ENCODE peak calls at places on chromosomes 16 and 17, in four cellular contexts. D, K, T and A are unnamed samples.

GRCh38 chr17:83199500-83200201 is 120.2 kb downstream of the METRNL start:
- DNase-seq in D (peak), K (peak), T (peak), A (no peak)

GRCh38 chr17:82884923-82885322 is 45.1 kb upstream of the ZNF750 start:
- DNase-seq in D (peak), K (no peak), T (no peak), A (no peak)

GRCh38 chr17:43562679-43563146 is 16.6 kb upstream of the ETV4 start:
- DNase-seq in D (no peak), K (no peak), T (no peak), A (no peak)

GRCh38 chr17:40340880-40341807 is 23.4 kb downstream of the GJD3 start:
- DNase-seq in D (peak), K (peak), T (peak), A (peak)

GRCh38 chr17:78658281-78658785 is 81.1 kb upstream of the DNAH17 start:
- DNase-seq in D (no peak), K (no peak), T (peak), A (peak)

GRCh38 chr16:55145771-55146603 is 178.0 kb upstream of the IRX6 start:
- DNase-seq in D (no peak), K (no peak), T (no peak), A (no peak)

GRCh38 chr16:21598676-21599157 is 660 bp upstream of the METTL9 start:
- DNase-seq in D (peak), K (peak), T (no peak), A (no peak)

GRCh38 chr16:17023606-17024005 is 447.2 kb downstream of the XYLT1 start:
- DNase-seq in D (no peak), K (no peak), T (no peak), A (no peak)

GRCh38 chr17:73410586-73411329 is 99.0 kb upstream of the CDC42EP4 start:
- DNase-seq in D (no peak), K (no peak), T (no peak), A (no peak)

GRCh38 chr16:17768257-17768656 is 297.5 kb upstream of the XYLT1 start:
- DNase-seq in D (no peak), K (no peak), T (peak), A (no peak)

GRCh38 chr17:66968916-66969315 is 4.4 kb downstream of the CACNG4 start:
- DNase-seq in D (no peak), K (no peak), T (no peak), A (no peak)

GRCh38 chr16:64090327-64090726 is 1031.5 kb downstream of the CDH11 start:
- DNase-seq in D (no peak), K (no peak), T (no peak), A (no peak)

GRCh38 chr16:70725024-70725911 is 39.4 kb upstream of the MTSS2 start:
- DNase-seq in D (no peak), K (no peak), T (no peak), A (no peak)

GRCh38 chr17:9284884-9285283 is 263.6 kb downstream of the NTN1 start:
- DNase-seq in D (no peak), K (no peak), T (peak), A (no peak)

GRCh38 chr17:28745052-28745776 is 1.4 kb downstream of the TRAF4 start:
- DNase-seq in D (peak), K (no peak), T (peak), A (peak)

GRCh38 chr16:12097523-12098428 is 121.2 kb downstream of the SNX29 start:
- DNase-seq in D (peak), K (no peak), T (peak), A (no peak)

GRCh38 chr17:10198509-10199249 is at the start of gene GAS7:
- DNase-seq in D (peak), K (no peak), T (no peak), A (no peak)

GRCh38 chr16:50360033-50360778 is 8.6 kb downstream of the BRD7 start:
- DNase-seq in D (no peak), K (no peak), T (peak), A (no peak)

GRCh38 chr17:21177854-21178600 is 35.9 kb downstream of the TMEM11 start:
- DNase-seq in D (no peak), K (no peak), T (no peak), A (no peak)

GRCh38 chr16:77190478-77191258 is at the start of gene MON1B:
- DNase-seq in D (peak), K (peak), T (peak), A (peak)

GRCh38 chr16:67951485-67951884 is 7.6 kb upstream of the LCAT start:
- DNase-seq in D (no peak), K (no peak), T (no peak), A (no peak)

GRCh38 chr17:16872836-16873653 is 98.9 kb downstream of the TNFRSF13B start:
- DNase-seq in D (peak), K (peak), T (no peak), A (peak)

GRCh38 chr16:71929048-71929447 is 33.7 kb downstream of the IST1 start:
- DNase-seq in D (peak), K (no peak), T (peak), A (no peak)

GRCh38 chr17:3893720-3894116 is 865 bp upstream of the CAMKK1 start:
- DNase-seq in D (no peak), K (no peak), T (no peak), A (no peak)

GRCh38 chr17:59779521-59779920 is 72.1 kb downstream of the VMP1 start:
- DNase-seq in D (no peak), K (no peak), T (no peak), A (no peak)

GRCh38 chr16:27106305-27106704 is 39.6 kb downstream of the C16orf82 start:
- DNase-seq in D (no peak), K (no peak), T (no peak), A (no peak)

GRCh38 chr16:63361032-63361624 is 1324.9 kb upstream of the CDH8 start:
- DNase-seq in D (no peak), K (no peak), T (peak), A (peak)

GRCh38 chr16:89565506-89566372 is 5.3 kb downstream of the RPL13 start:
- DNase-seq in D (peak), K (peak), T (no peak), A (no peak)

GRCh38 chr16:11224894-11225676 is 30.9 kb downstream of the SOCS1 start:
- DNase-seq in D (peak), K (peak), T (no peak), A (no peak)

GRCh38 chr17:77424585-77425344 is 284.0 kb downstream of the SEC14L1 start:
- DNase-seq in D (peak), K (no peak), T (peak), A (no peak)

GRCh38 chr17:3034578-3034920 is 28.9 kb downstream of the OR1D5 start:
- DNase-seq in D (no peak), K (no peak), T (no peak), A (no peak)

GRCh38 chr17:45171338-45172231 is 9.9 kb downstream of the HEXIM2 start:
- DNase-seq in D (peak), K (no peak), T (peak), A (no peak)

GRCh38 chr17:41772218-41772585 is 14.3 kb downstream of the JUP start:
- DNase-seq in D (peak), K (no peak), T (no peak), A (no peak)

GRCh38 chr16:87017388-87018012 is 299.7 kb downstream of the C16orf95 start:
- DNase-seq in D (no peak), K (no peak), T (peak), A (no peak)